ENCODE peak calls at places on chromosomes 5 and 9, in nine cellular contexts. N, E, T, W, H, K, C, Z and Y are unnamed samples. For H3K36me3, the result is how much of the 10 kb centered on the place peaks cover.

GRCh38 chr5:168592014-168592368 is 12.8 kb upstream of the PANK3 start:
- DNase-seq in Z (no peak), W (peak), C (no peak), N (no peak), H (peak), K (no peak), T (no peak), E (no peak), Y (no peak)

GRCh38 chr9:4339357-4339756 is 39.5 kb upstream of the GLIS3 start:
- DNase-seq in E (peak), Z (no peak), W (peak), C (peak), K (peak), T (peak), N (peak), H (peak), Y (peak)

GRCh38 chr9:134894136-134894860 is 13.7 kb downstream of the FCN2 start:
- DNase-seq in T (peak), N (no peak), C (no peak), H (no peak), W (no peak), Z (no peak), E (no peak), K (no peak), Y (no peak)

GRCh38 chr5:64207978-64208377 is 42.3 kb downstream of the RNF180 start:
- DNase-seq in N (no peak), Z (no peak), W (no peak), T (no peak), H (peak), E (no peak), C (no peak), K (no peak), Y (no peak)

GRCh38 chr5:82307431-82307830 is 29.3 kb upstream of the RPS23 start:
- DNase-seq in H (peak), T (no peak), C (no peak), K (no peak), E (no peak), Z (no peak), N (no peak), W (no peak), Y (no peak)

GRCh38 chr9:70407081-70407503 is 7.4 kb downstream of the KLF9 start:
- DNase-seq in H (peak), Z (no peak), E (no peak), K (no peak), W (no peak), T (no peak), N (no peak), C (no peak), Y (peak)

GRCh38 chr5:96084874-96085545 is 123.4 kb upstream of the ELL2 start:
- DNase-seq in T (no peak), C (no peak), Z (no peak), W (peak), K (no peak), N (no peak), H (no peak), E (no peak), Y (no peak)

GRCh38 chr5:142821027-142821732 is 51.0 kb downstream of the ARHGAP26 start:
- DNase-seq in T (no peak), W (no peak), K (no peak), C (no peak), N (no peak), H (no peak), Z (no peak), E (no peak), Y (no peak)

GRCh38 chr5:20114536-20114935 is 126.5 kb upstream of the CDH18 start:
- DNase-seq in H (peak), T (no peak), Z (no peak), W (no peak), N (no peak), C (no peak), K (no peak), E (no peak), Y (no peak)

GRCh38 chr5:109451161-109451560 is 41.4 kb upstream of the PJA2 start:
- DNase-seq in W (no peak), C (no peak), T (no peak), N (no peak), E (no peak), H (no peak), Z (no peak), K (no peak), Y (no peak)

GRCh38 chr5:5481206-5481605 is 58.7 kb downstream of the ICE1 start:
- DNase-seq in N (no peak), C (no peak), W (no peak), H (no peak), T (no peak), Z (no peak), K (no peak), E (no peak), Y (no peak)

GRCh38 chr5:139181835-139182452 is 16.2 kb downstream of the SIL1 start:
- DNase-seq in W (peak), N (no peak), E (no peak), Z (no peak), H (peak), T (no peak), K (no peak), C (no peak), Y (no peak)

GRCh38 chr5:124677376-124677998 is 69.0 kb downstream of the ZNF608 start:
- DNase-seq in C (no peak), Z (no peak), K (no peak), W (no peak), T (no peak), N (no peak), H (peak), E (no peak), Y (no peak)

GRCh38 chr9:129014124-129014523 is 14.0 kb downstream of the SH3GLB2 start:
- DNase-seq in T (no peak), Z (no peak), C (no peak), N (no peak), H (no peak), W (no peak), K (no peak), E (no peak), Y (no peak)
- TF ChIP-seq CTCF in T (no peak), Z (no peak), C (no peak), N (no peak), H (no peak), W (no peak), K (no peak), E (no peak), Y (no peak)

DNA sequence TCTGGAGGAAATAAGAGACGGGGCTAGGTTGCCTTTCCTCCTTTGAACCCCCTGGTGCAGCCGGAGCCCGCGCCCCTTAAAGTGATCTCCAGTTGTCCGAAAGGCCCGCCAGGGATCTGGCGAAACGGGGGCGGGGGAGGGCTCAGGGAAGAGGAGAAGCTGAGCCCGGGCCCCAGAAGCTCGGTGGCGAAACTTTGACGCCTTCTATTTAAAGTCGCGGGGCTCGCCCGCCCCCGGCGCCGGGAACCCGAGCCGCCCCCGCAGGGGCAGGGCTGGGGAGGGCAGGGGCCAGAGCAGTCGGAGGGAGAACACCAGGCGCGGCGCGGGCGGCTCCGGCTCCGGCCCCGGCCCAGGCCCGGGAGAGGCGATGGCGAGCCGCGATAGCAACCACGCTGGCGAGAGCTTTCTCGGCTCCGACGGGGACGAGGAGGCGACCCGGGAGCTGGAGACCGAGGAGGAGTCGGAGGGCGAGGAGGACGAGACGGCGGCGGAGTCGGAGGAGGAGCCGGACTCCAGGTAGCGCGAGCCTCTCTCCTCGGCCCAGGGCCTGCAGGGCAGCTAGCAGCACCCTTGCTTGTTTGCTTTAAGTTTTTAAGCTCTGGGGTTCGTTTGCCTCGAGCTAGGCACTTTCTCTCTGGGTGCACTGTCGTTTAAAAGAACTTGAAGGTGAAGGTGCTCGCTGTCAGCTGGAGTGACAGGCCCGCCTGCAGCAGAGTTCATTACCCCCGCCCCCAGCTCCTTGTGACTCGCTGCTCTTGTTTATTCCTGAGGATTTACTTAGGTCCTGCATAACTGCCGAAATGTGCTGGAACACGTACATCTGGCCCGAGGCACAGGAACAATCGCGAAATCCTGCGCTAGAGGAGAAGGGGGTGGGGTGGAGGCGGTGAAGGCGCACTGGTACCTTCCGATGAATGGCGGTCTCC is at the start of gene CMYA5:
- DNase-seq in E (peak), Z (no peak), N (no peak), W (no peak), C (peak), H (peak), K (peak), T (no peak), Y (no peak)
- H3K4me3 ChIP-seq in E (peak), Z (peak), N (no peak), W (no peak), C (peak), H (peak), K (peak), T (no peak), Y (peak)

GRCh38 chr9:33923079-33923478 is 106.1 kb downstream of the UBE2R2 start:
- DNase-seq in N (no peak), T (peak), E (no peak), H (no peak), C (no peak), K (no peak), W (no peak), Z (no peak), Y (no peak)
- H3K36me3 ChIP-seq in N (half or more), T (half or more), E (half or more), H (half or more), C (half or more), K (under half), W (under half), Z (half or more), Y (half or more)

DNA sequence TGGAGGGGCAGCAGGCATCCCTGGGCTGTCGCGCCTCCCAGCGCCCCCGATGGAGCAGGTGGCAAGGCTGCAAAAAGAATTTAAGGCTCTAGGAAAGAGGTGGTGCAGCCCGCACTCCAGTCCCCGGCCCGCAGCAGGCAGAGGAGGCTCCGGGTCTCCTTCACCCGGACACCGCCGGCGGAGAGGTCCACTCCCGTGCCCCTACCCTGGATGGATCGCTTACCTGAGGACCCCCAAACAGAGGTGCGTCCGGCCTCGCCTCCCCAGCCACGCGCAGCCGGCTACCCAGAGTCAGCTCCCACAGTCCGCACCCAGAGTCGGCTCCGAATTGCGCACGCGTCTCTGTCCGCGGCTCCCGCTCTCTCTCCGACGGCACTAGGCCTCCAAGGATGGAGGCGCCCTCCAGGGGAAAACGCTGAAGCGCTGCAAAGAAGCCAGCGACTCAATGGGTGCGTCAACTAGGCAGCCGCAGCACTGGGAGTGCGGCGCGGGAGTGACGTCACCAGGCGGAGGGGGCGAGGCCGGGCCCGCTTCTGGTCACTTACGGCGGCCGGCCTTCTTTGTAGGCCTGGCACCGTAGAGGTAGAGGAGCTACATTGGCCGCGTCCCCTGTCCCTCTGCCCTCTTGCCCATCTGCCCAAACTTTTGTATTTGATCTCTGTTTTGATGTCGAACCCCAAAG is at the start of gene ELP1:
- DNase-seq in C (peak), E (peak), T (peak), H (peak), Z (peak), N (peak), K (peak), W (peak), Y (peak)
- TF ChIP-seq CTCF in C (peak), E (peak), T (peak), H (peak), Z (peak), N (peak), K (no peak), W (no peak), Y (peak)

GRCh38 chr9:98038958-98039357 is 17.6 kb upstream of the NANS start:
- DNase-seq in C (no peak), H (no peak), T (no peak), E (no peak), K (no peak), N (no peak), Z (no peak), W (no peak), Y (no peak)

GRCh38 chr9:98039474-98040072 is 17.0 kb upstream of the NANS start:
- DNase-seq in C (no peak), K (no peak), T (no peak), Z (no peak), E (no peak), W (no peak), H (no peak), N (no peak), Y (no peak)

GRCh38 chr9:98043921-98044320 is 12.6 kb upstream of the NANS start:
- DNase-seq in Z (no peak), T (no peak), C (no peak), W (no peak), H (no peak), K (no peak), N (no peak), E (no peak), Y (no peak)

GRCh38 chr9:98037362-98037761 is 19.2 kb upstream of the NANS start:
- DNase-seq in T (no peak), Z (no peak), H (peak), N (no peak), C (no peak), E (peak), W (peak), K (no peak), Y (no peak)

GRCh38 chr9:98040212-98040611 is 16.3 kb upstream of the NANS start:
- DNase-seq in N (no peak), E (no peak), Z (no peak), C (no peak), K (no peak), H (no peak), W (no peak), T (no peak), Y (no peak)
- H3K4me3 ChIP-seq in N (no peak), E (no peak), Z (no peak), C (no peak), K (no peak), H (no peak), W (no peak), T (no peak), Y (no peak)

GRCh38 chr5:126481243-126481642 is 58.0 kb downstream of the GRAMD2B start:
- DNase-seq in H (no peak), C (no peak), K (no peak), E (no peak), W (no peak), N (no peak), T (no peak), Z (no peak), Y (no peak)
- H3K36me3 ChIP-seq in H (under half), C (half or more), K (under half), E (half or more), W (under half), N (under half), T (half or more), Z (half or more), Y (under half)

GRCh38 chr9:132020845-132021510 is 58.7 kb downstream of the MED27 start:
- DNase-seq in E (no peak), Z (no peak), C (no peak), N (no peak), K (no peak), W (no peak), H (no peak), T (no peak), Y (no peak)

GRCh38 chr9:132019702-132020101 is 60.0 kb downstream of the MED27 start:
- DNase-seq in W (no peak), C (no peak), H (no peak), T (no peak), N (no peak), E (no peak), K (no peak), Z (no peak), Y (no peak)

GRCh38 chr9:132020272-132020671 is 59.4 kb downstream of the MED27 start:
- DNase-seq in K (no peak), C (no peak), N (no peak), T (no peak), E (no peak), Z (no peak), W (no peak), H (no peak), Y (no peak)

GRCh38 chr9:132015866-132016265 is 63.8 kb downstream of the MED27 start:
- DNase-seq in E (no peak), H (no peak), W (no peak), T (no peak), Z (no peak), N (no peak), K (no peak), C (no peak), Y (no peak)

GRCh38 chr9:132018957-132019405 is 60.7 kb downstream of the MED27 start:
- DNase-seq in H (peak), N (no peak), W (no peak), Z (no peak), C (no peak), E (no peak), K (no peak), T (no peak), Y (no peak)
- TF ChIP-seq CTCF in H (no peak), N (no peak), W (no peak), Z (no peak), C (no peak), E (peak), K (no peak), T (no peak), Y (no peak)

GRCh38 chr9:87263291-87263690 is 234.4 kb upstream of the DAPK1 start:
- DNase-seq in W (no peak), K (no peak), T (no peak), C (no peak), N (no peak), H (no peak), E (no peak), Z (no peak), Y (no peak)

GRCh38 chr9:87255437-87256155 is 242.1 kb upstream of the DAPK1 start:
- DNase-seq in N (no peak), W (no peak), C (no peak), K (no peak), T (no peak), E (no peak), H (peak), Z (no peak), Y (no peak)

GRCh38 chr9:87256973-87257372 is 240.7 kb upstream of the DAPK1 start:
- DNase-seq in E (no peak), C (no peak), T (no peak), K (no peak), H (peak), Z (no peak), W (no peak), N (no peak), Y (no peak)

GRCh38 chr9:87260171-87260570 is 237.5 kb upstream of the DAPK1 start:
- DNase-seq in K (no peak), N (no peak), C (no peak), T (no peak), H (no peak), E (no peak), Z (no peak), W (no peak), Y (no peak)

DNA sequence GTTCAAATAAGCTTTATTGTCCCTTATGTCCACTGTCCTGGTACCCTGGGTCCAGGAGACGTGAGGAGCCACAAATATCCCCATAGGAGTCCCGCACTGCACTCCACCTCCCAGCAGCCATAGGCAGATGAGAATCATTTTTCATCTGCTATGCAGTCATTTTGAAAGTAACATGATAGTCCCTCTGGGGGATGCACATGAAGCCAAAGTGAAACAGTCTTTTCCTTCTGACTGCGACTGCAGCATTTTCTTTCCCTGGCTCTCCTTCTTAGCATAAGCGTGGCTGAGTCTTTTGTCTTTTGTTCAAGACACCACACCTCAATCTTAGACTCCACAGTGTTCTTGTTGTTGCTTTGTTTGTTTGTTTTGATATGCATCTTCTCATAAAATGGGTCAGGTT is 238.1 kb upstream of the DAPK1 start:
- DNase-seq in C (no peak), N (no peak), H (no peak), E (no peak), T (no peak), K (no peak), W (no peak), Z (no peak), Y (no peak)
- H3K4me3 ChIP-seq in C (no peak), N (no peak), H (no peak), E (no peak), T (no peak), K (no peak), W (no peak), Z (no peak), Y (no peak)

GRCh38 chr5:158700997-158701391 is 398.7 kb downstream of the EBF1 start:
- DNase-seq in Z (no peak), H (no peak), T (no peak), K (no peak), C (no peak), N (no peak), E (no peak), W (no peak), Y (no peak)

GRCh38 chr5:158698036-158698667 is 401.6 kb downstream of the EBF1 start:
- DNase-seq in W (no peak), N (no peak), T (no peak), E (no peak), Z (no peak), H (no peak), C (no peak), K (no peak), Y (no peak)

GRCh38 chr5:158698768-158699167 is 400.9 kb downstream of the EBF1 start:
- DNase-seq in K (no peak), C (no peak), Z (no peak), W (no peak), T (no peak), N (no peak), H (no peak), E (no peak), Y (no peak)

GRCh38 chr5:158700231-158700996 is 399.3 kb downstream of the EBF1 start:
- DNase-seq in W (no peak), E (no peak), Z (no peak), T (no peak), H (peak), C (no peak), K (no peak), N (no peak), Y (peak)

GRCh38 chr5:158699336-158699735 is 400.4 kb downstream of the EBF1 start:
- DNase-seq in Z (no peak), W (no peak), K (no peak), E (no peak), N (no peak), H (no peak), C (no peak), T (no peak), Y (no peak)
- H3K36me3 ChIP-seq in Z (under half), W (under half), K (under half), E (under half), N (under half), H (under half), C (under half), T (under half), Y (under half)